ENCODE peak calls at places on chromosome 18, in ten cellular contexts. S is AG04449; M is fibroblast of lung; W is astrocyte of the cerebellum; K is CD4-positive, alpha-beta T cell; E is hepatocyte; F is foreskin fibroblast; B is HepG2; V is Caco-2; Y is bronchial epithelial cell. T is an unnamed sample.

GRCh38 chr18:45059695-45060094 is 379.0 kb downstream of the SETBP1 start:
- DNase-seq in V (no peak), E (no peak), S (peak), B (no peak), K (no peak), W (no peak), M (peak), Y (peak), F (peak), T (no peak)

GRCh38 chr18:21805771-21806366 is 65.3 kb downstream of the MIB1 start:
- DNase-seq in Y (no peak), K (no peak), S (no peak), B (no peak), V (no peak), M (no peak), W (peak), E (no peak), F (no peak), T (no peak)

GRCh38 chr18:63290456-63291200 is 28.9 kb downstream of the BCL2 start:
- DNase-seq in F (no peak), M (no peak), Y (no peak), V (no peak), S (no peak), K (peak), W (no peak), B (no peak), E (no peak), T (no peak)

GRCh38 chr18:28735731-28736130 is 558.8 kb upstream of the CDH2 start:
- DNase-seq in F (peak), M (peak), V (no peak), E (no peak), S (peak), Y (peak), K (no peak), W (peak), B (no peak), T (peak)

GRCh38 chr18:74142251-74142650 is 5.4 kb downstream of the FBXO15 start:
- DNase-seq in V (no peak), W (no peak), E (no peak), B (no peak), M (no peak), F (no peak), S (no peak), K (no peak), Y (peak), T (no peak)

GRCh38 chr18:70181015-70181414 is 24.5 kb downstream of the RTTN start:
- DNase-seq in F (peak), Y (peak), M (peak), W (peak), K (no peak), S (peak), E (peak), B (peak), V (no peak), T (no peak)

GRCh38 chr18:27645929-27646328 is 460.8 kb upstream of the CHST9 start:
- DNase-seq in V (no peak), B (no peak), E (no peak), M (peak), K (no peak), S (no peak), W (no peak), Y (no peak), F (no peak), T (no peak)

GRCh38 chr18:12079504-12080237 is 14.0 kb upstream of the ANKRD62 start:
- DNase-seq in Y (no peak), E (no peak), V (no peak), S (peak), B (peak), M (peak), W (peak), K (no peak), F (no peak), T (no peak)

GRCh38 chr18:8771930-8772329 is 66.6 kb downstream of the MTCL1 start:
- DNase-seq in V (no peak), W (peak), Y (no peak), M (peak), F (no peak), B (no peak), E (no peak), S (no peak), K (no peak), T (peak)

GRCh38 chr18:38307919-38308318 is 742.3 kb upstream of the CELF4 start:
- DNase-seq in F (no peak), Y (no peak), W (no peak), S (no peak), K (no peak), M (no peak), B (no peak), E (no peak), V (no peak), T (no peak)

GRCh38 chr18:2104620-2105462 is 466.5 kb downstream of the METTL4 start:
- DNase-seq in B (peak), W (no peak), Y (peak), K (peak), E (peak), S (no peak), F (peak), V (peak), M (peak), T (peak)

GRCh38 chr18:57859314-57859713 is 56.2 kb upstream of the ATP8B1 start:
- DNase-seq in B (peak), E (peak), V (peak), Y (peak), S (no peak), F (peak), M (no peak), W (no peak), K (no peak), T (no peak)

GRCh38 chr18:57497372-57498294 is 62.5 kb downstream of the ONECUT2 start:
- DNase-seq in E (peak), B (no peak), W (no peak), K (no peak), M (peak), F (peak), S (no peak), Y (peak), V (no peak), T (no peak)

GRCh38 chr18:58700209-58700608 is 28.9 kb downstream of the MALT1 start:
- DNase-seq in E (no peak), F (no peak), Y (no peak), W (no peak), V (no peak), M (no peak), K (no peak), S (no peak), B (no peak), T (no peak)

GRCh38 chr18:8610442-8610801 is 1.2 kb downstream of the RAB12 start:
- DNase-seq in E (peak), Y (peak), K (no peak), F (peak), B (no peak), M (peak), S (no peak), V (no peak), W (no peak), T (no peak)

GRCh38 chr18:39799010-39799409 is 2156.0 kb upstream of the PIK3C3 start:
- DNase-seq in K (no peak), F (peak), Y (no peak), W (no peak), M (no peak), V (no peak), B (no peak), S (no peak), E (peak), T (no peak)

GRCh38 chr18:45764000-45764686 is 40.2 kb downstream of the SLC14A1 start:
- DNase-seq in M (no peak), W (no peak), E (no peak), S (no peak), F (peak), K (no peak), Y (peak), V (no peak), B (no peak), T (no peak)

GRCh38 chr18:74825460-74825859 is 227.8 kb downstream of the ZNF407 start:
- DNase-seq in K (no peak), V (no peak), W (no peak), Y (no peak), B (no peak), M (no peak), S (no peak), E (no peak), F (no peak), T (no peak)

GRCh38 chr18:59063300-59063895 is 76.3 kb upstream of the SEC11C start:
- DNase-seq in V (no peak), E (no peak), M (no peak), B (no peak), W (no peak), Y (no peak), K (no peak), F (no peak), S (no peak), T (no peak)

GRCh38 chr18:62543021-62543420 is 20.2 kb downstream of the ZCCHC2 start:
- DNase-seq in M (no peak), V (no peak), B (no peak), Y (no peak), F (no peak), E (no peak), W (no peak), S (no peak), K (no peak), T (no peak)

GRCh38 chr18:14577971-14578370 is 34.6 kb upstream of the POTEC start:
- DNase-seq in S (no peak), B (no peak), W (no peak), F (no peak), Y (peak), M (no peak), K (no peak), E (no peak), V (no peak), T (no peak)

GRCh38 chr18:8937112-8937641 is 165.3 kb upstream of the NDUFV2 start:
- DNase-seq in Y (no peak), K (no peak), W (no peak), S (no peak), M (peak), V (no peak), E (no peak), F (peak), B (no peak), T (no peak)

GRCh38 chr18:57077786-57078552 is 68.9 kb upstream of the BOD1L2 start:
- DNase-seq in K (no peak), E (no peak), S (no peak), F (no peak), Y (no peak), W (no peak), V (no peak), B (no peak), M (no peak), T (no peak)

GRCh38 chr18:57004366-57005121 is 142.3 kb upstream of the BOD1L2 start:
- DNase-seq in S (no peak), W (no peak), V (no peak), E (peak), K (no peak), Y (peak), M (peak), B (peak), F (peak), T (no peak)

GRCh38 chr18:69490813-69491212 is 90.1 kb downstream of the DOK6 start:
- DNase-seq in W (peak), K (no peak), B (no peak), F (peak), S (peak), Y (no peak), E (no peak), M (peak), V (no peak), T (no peak)

GRCh38 chr18:24964213-24964612 is 387.8 kb downstream of the ZNF521 start:
- DNase-seq in Y (peak), S (no peak), W (no peak), F (peak), K (no peak), M (no peak), V (peak), B (no peak), E (no peak), T (no peak)

GRCh38 chr18:5456577-5457466 is 87.0 kb downstream of the EPB41L3 start:
- DNase-seq in F (peak), W (no peak), M (peak), E (peak), S (no peak), Y (no peak), V (no peak), K (peak), B (peak), T (no peak)

GRCh38 chr18:8468911-8469310 is 140.3 kb upstream of the RAB12 start:
- DNase-seq in K (no peak), F (peak), V (no peak), M (peak), B (no peak), S (no peak), W (peak), Y (no peak), E (no peak), T (no peak)

GRCh38 chr18:47632970-47633635 is 297.4 kb downstream of the SMAD2 start:
- DNase-seq in S (no peak), F (no peak), M (no peak), Y (no peak), E (no peak), W (no peak), K (no peak), V (no peak), B (no peak), T (no peak)

GRCh38 chr18:22663378-22663777 is 245.7 kb upstream of the CTAGE1 start:
- DNase-seq in V (no peak), B (no peak), W (no peak), M (no peak), K (no peak), E (no peak), S (no peak), F (no peak), Y (no peak), T (no peak)

GRCh38 chr18:74303936-74304335 is 11.7 kb upstream of the C18orf63 start:
- DNase-seq in Y (peak), B (no peak), S (no peak), F (peak), W (no peak), M (peak), K (no peak), E (no peak), V (no peak), T (no peak)

GRCh38 chr18:23719634-23720201 is 30.5 kb downstream of the LAMA3 start:
- DNase-seq in W (peak), M (peak), F (peak), Y (peak), B (peak), V (peak), E (peak), K (no peak), S (peak), T (peak)

DNA sequence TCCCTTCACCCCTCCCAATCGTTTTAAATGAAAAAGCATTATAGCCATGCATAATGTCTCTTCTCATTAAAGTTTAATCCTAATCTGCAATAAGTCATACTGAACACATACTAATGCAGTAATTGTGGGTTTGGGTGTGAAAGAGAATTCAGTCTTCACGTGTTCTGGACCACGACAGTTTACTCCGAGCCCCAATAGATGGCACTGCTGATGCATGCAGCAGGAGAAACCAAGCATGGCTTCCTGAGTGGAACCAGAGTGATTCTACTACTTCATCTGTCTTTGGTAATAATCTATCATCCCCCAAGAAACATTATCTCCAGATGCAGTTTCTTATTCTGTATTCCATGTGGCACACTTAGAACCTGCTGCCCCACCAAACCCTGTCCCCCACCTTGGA is 47.0 kb upstream of the LAMA1 start:
- DNase-seq in S (no peak), E (no peak), Y (no peak), B (no peak), M (no peak), F (peak), K (no peak), W (no peak), V (no peak), T (no peak)
- TF ChIP-seq CTCF in S (peak), E (peak), Y (peak), B (peak), M (peak), F (peak), K (no peak), W (peak), V (peak), T (peak)

DNA sequence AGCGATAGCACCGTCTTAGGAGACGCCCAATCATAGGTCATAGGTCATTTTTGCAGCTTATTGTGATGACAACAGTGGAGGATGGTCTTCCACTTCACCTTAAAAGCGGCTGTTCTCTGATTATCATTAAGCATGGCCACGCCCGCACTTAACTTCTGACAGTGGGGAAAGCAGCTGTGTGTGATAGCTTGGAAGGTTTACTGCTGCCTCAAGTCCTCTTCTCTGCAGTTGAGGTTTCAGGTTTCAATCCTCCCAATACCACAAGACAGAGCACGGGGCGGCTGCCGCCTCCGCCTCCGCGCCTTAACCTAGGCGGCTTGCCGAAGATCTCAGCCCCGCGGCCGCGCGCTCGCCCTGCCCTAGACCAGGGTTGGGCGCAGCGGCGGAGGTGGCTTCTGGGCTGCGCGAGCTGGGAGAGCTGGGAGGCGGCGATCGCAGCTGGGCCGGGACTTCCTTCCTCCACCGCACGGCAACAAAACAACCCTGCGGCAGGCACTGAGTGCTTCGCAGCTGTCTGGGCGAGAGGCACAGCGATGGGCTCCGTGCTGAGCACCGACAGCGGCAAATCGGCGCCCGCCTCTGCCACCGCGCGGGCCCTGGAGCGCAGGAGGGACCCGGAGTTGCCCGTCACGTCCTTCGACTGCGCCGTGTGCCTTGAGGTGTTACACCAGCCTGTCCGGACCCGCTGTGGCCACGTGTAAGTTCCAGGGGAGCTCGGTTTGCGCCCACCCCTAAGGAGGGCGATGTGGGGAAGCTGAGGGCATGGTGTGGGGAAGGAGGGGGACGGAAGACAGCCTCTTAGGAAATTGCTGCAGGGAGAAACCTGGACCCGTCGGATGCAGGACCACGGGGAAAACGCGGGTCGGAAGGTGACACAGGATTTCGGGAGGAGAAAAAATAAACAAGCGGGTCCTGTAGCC is at the start of gene RNF125:
- DNase-seq in E (peak), K (peak), M (peak), F (peak), Y (peak), S (peak), V (peak), W (peak), B (peak), T (peak)
- TF ChIP-seq CTCF in E (no peak), K (no peak), M (no peak), F (no peak), Y (no peak), S (no peak), V (no peak), W (no peak), B (peak), T (no peak)

GRCh38 chr18:26457611-26458350 is 90.6 kb downstream of the KCTD1 start:
- DNase-seq in Y (no peak), W (no peak), S (no peak), M (no peak), V (no peak), B (no peak), K (no peak), E (no peak), F (no peak), T (no peak)
- TF ChIP-seq CTCF in Y (peak), W (no peak), S (no peak), M (no peak), V (no peak), B (peak), K (no peak), E (peak), F (no peak), T (no peak)

GRCh38 chr18:54224379-54225014 is at the start of gene MBD2:
- DNase-seq in W (peak), S (peak), Y (peak), E (peak), F (peak), M (peak), K (peak), B (peak), V (peak), T (peak)

GRCh38 chr18:54218299-54218698 is 6.2 kb downstream of the MBD2 start:
- DNase-seq in E (no peak), B (no peak), W (no peak), V (no peak), Y (no peak), M (no peak), F (no peak), S (no peak), K (no peak), T (no peak)

GRCh38 chr18:54220406-54220805 is 4.1 kb downstream of the MBD2 start:
- DNase-seq in W (no peak), S (no peak), E (no peak), K (no peak), F (no peak), M (no peak), B (no peak), V (no peak), Y (no peak), T (no peak)

GRCh38 chr18:54223568-54224241 is 764 bp downstream of the MBD2 start:
- DNase-seq in B (no peak), Y (peak), M (peak), E (peak), V (no peak), F (peak), S (peak), K (peak), W (peak), T (peak)

GRCh38 chr18:54222922-54223567 is 1.4 kb downstream of the MBD2 start:
- DNase-seq in B (peak), M (no peak), W (no peak), Y (no peak), V (no peak), F (no peak), K (peak), E (peak), S (no peak), T (no peak)
- TF ChIP-seq CTCF in B (peak), M (no peak), W (no peak), Y (peak), V (no peak), F (no peak), K (peak), E (peak), S (no peak), T (no peak)

T was measured in AG09319.